ENCODE peak calls at places on chromosomes 1 and 21, in nine cellular contexts. O is ovary; N is stimulated activated CD8-positive, alpha-beta memory T cell treated with anti-CD3 and anti-CD28 coated beads, Interleukin-2, amount 100 ng/mL, for 1 hour; F is activated naive CD4-positive, alpha-beta T cell treated with anti-CD3 and anti-CD28 coated beads for 36 hours; Q is effector memory CD8-positive, alpha-beta T cell; R is T-cell; V is anterior cingulate cortex; D is AG04450; I is left ventricle myocardium inferior. G is an unnamed sample.

GRCh38 chr1:94045465-94046056 is 75.4 kb downstream of the ABCA4 start:
- DNase-seq in O (peak; percentile 85), N (no peak), F (peak; percentile 65), Q (no peak), R (peak; percentile 8), V (no peak), D (peak; percentile 83), I (peak; percentile 91), G (peak; percentile 92)

GRCh38 chr1:65265296-65266271 is 43.8 kb upstream of the DNAJC6 start:
- DNase-seq in O (peak; percentile 16), N (no peak), F (peak; percentile 35), Q (peak; percentile 35), R (peak; percentile 38), V (no peak), D (no peak), I (peak; percentile 58), G (peak; percentile 66)

GRCh38 chr1:179107706-179108629 is 26.1 kb downstream of the TOR3A start:
- DNase-seq in O (no peak), N (no peak), F (no peak), Q (no peak), R (no peak), V (no peak), D (no peak), I (no peak), G (no peak)

GRCh38 chr1:53274541-53275185 is 36.3 kb upstream of the MAGOH start:
- DNase-seq in O (no peak), N (no peak), F (no peak), Q (no peak), R (no peak), V (no peak), D (no peak), I (no peak), G (no peak)

GRCh38 chr1:210669951-210670350 is 341.2 kb downstream of the HHAT start:
- DNase-seq in O (no peak), N (no peak), F (no peak), Q (no peak), R (no peak), V (no peak), D (no peak), I (no peak), G (no peak)

GRCh38 chr1:97340951-97341350 is 579.9 kb downstream of the DPYD start:
- DNase-seq in O (no peak), N (no peak), F (no peak), Q (no peak), R (no peak), V (no peak), D (no peak), I (no peak), G (no peak)

GRCh38 chr1:54543729-54544496 is 4.1 kb upstream of the ACOT11 start:
- DNase-seq in O (no peak), N (no peak), F (no peak), Q (no peak), R (no peak), V (no peak), D (no peak), I (no peak), G (no peak)

GRCh38 chr21:32389337-32390015 is 3.3 kb downstream of the URB1 start:
- DNase-seq in O (no peak), N (no peak), F (no peak), Q (no peak), R (no peak), V (no peak), D (no peak), I (no peak), G (no peak)

GRCh38 chr1:24888061-24888970 is 41.8 kb downstream of the RUNX3 start:
- DNase-seq in O (no peak), N (no peak), F (no peak), Q (no peak), R (no peak), V (no peak), D (no peak), I (no peak), G (peak; percentile 14)

GRCh38 chr21:44436111-44436611 is 19.1 kb upstream of the LRRC3 start:
- DNase-seq in O (no peak), N (no peak), F (no peak), Q (no peak), R (no peak), V (no peak), D (no peak), I (peak; percentile 7), G (peak; percentile 27)

GRCh38 chr1:192807968-192808587 is 761 bp upstream of the RGS2 start:
- DNase-seq in O (no peak), N (no peak), F (peak; percentile 12), Q (no peak), R (no peak), V (no peak), D (no peak), I (no peak), G (no peak)

GRCh38 chr1:151013518-151013917 is 5.3 kb downstream of the PRUNE1 start:
- DNase-seq in O (peak; percentile 31), N (no peak), F (no peak), Q (no peak), R (no peak), V (no peak), D (no peak), I (no peak), G (no peak)

GRCh38 chr1:24283326-24284155 is 35.6 kb upstream of the GRHL3 start:
- DNase-seq in O (no peak), N (no peak), F (no peak), Q (no peak), R (no peak), V (no peak), D (no peak), I (no peak), G (no peak)

GRCh38 chr1:241533375-241534115 is 1.4 kb downstream of the KMO start:
- DNase-seq in O (no peak), N (no peak), F (no peak), Q (no peak), R (no peak), V (no peak), D (no peak), I (no peak), G (no peak)

GRCh38 chr1:22114083-22115012 is 28.5 kb downstream of the WNT4 start:
- DNase-seq in O (peak; percentile 87), N (no peak), F (no peak), Q (no peak), R (no peak), V (no peak), D (peak; percentile 44), I (no peak), G (peak; percentile 66)

GRCh38 chr1:101188311-101188710 is 48.5 kb upstream of the S1PR1 start:
- DNase-seq in O (no peak), N (no peak), F (no peak), Q (no peak), R (no peak), V (no peak), D (no peak), I (no peak), G (no peak)

GRCh38 chr21:39141502-39141901 is 41.7 kb downstream of the PSMG1 start:
- DNase-seq in O (no peak), N (no peak), F (no peak), Q (no peak), R (no peak), V (no peak), D (peak; percentile 57), I (no peak), G (no peak)

GRCh38 chr1:970973-971730 is 4.9 kb downstream of the PLEKHN1 start:
- DNase-seq in O (no peak), N (no peak), F (no peak), Q (no peak), R (no peak), V (no peak), D (no peak), I (no peak), G (no peak)

GRCh38 chr1:190172636-190173410 is 304.8 kb downstream of the BRINP3 start:
- DNase-seq in O (no peak), N (no peak), F (no peak), Q (no peak), R (no peak), V (no peak), D (no peak), I (no peak), G (no peak)

G was measured in sciatic nerve.